ENCODE peak calls at places on chromosome 20, in four cellular contexts. Y, A, U and X are unnamed samples.
A peak's percentile ranks its signal among the peaks of the same experiment; 100 is the strongest.

GRCh38 chr20:54212871-54213270 is 5.0 kb downstream of the PFDN4 start:
- DNase-seq in Y (no peak), A (no peak), U (no peak), X (no peak)

GRCh38 chr20:48489046-48489463 is 338.7 kb downstream of the PREX1 start:
- DNase-seq in Y (no peak), A (no peak), U (peak; percentile 50), X (no peak)

GRCh38 chr20:62961310-62961783 is 8.8 kb downstream of the SLC17A9 start:
- DNase-seq in Y (peak; percentile 34), A (no peak), U (no peak), X (no peak)

GRCh38 chr20:17533396-17533795 is 2.2 kb upstream of the BFSP1 start:
- DNase-seq in Y (peak; percentile 44), A (no peak), U (no peak), X (no peak)

GRCh38 chr20:19706463-19706862 is 51.6 kb upstream of the RIN2 start:
- DNase-seq in Y (no peak), A (no peak), U (peak; percentile 27), X (no peak)

GRCh38 chr20:2299301-2299700 is 3.5 kb downstream of the TGM3 start:
- DNase-seq in Y (no peak), A (no peak), U (no peak), X (peak; percentile 79)

GRCh38 chr20:58113706-58114105 is 114.7 kb downstream of the ANKRD60 start:
- DNase-seq in Y (no peak), A (no peak), U (no peak), X (no peak)

GRCh38 chr20:56944546-56944945 is 315.4 kb downstream of the TFAP2C start:
- DNase-seq in Y (no peak), A (no peak), U (no peak), X (no peak)

GRCh38 chr20:50172347-50173013 is 18.1 kb upstream of the CEBPB start:
- DNase-seq in Y (no peak), A (no peak), U (no peak), X (no peak)

GRCh38 chr20:53990768-53991472 is 79.5 kb downstream of the BCAS1 start:
- DNase-seq in Y (no peak), A (no peak), U (no peak), X (no peak)

GRCh38 chr20:2713285-2713684 is 20.7 kb downstream of the EBF4 start:
- DNase-seq in Y (no peak), A (no peak), U (no peak), X (no peak)

GRCh38 chr20:58389324-58389967 is 417 bp downstream of the VAPB start:
- DNase-seq in Y (peak; percentile 55), A (peak; percentile 29), U (no peak), X (peak; percentile 45)

GRCh38 chr20:62540504-62540903 is 64.7 kb upstream of the GATA5 start:
- DNase-seq in Y (peak; percentile 54), A (no peak), U (no peak), X (no peak)

GRCh38 chr20:62195072-62195400 is 12.2 kb downstream of the MTG2 start:
- DNase-seq in Y (no peak), A (no peak), U (no peak), X (no peak)

GRCh38 chr20:7841967-7842301 is 98.3 kb downstream of the HAO1 start:
- DNase-seq in Y (no peak), A (no peak), U (no peak), X (no peak)

GRCh38 chr20:13822459-13822858 is 37.6 kb downstream of the NDUFAF5 start:
- DNase-seq in Y (peak; percentile 6), A (no peak), U (no peak), X (no peak)

GRCh38 chr20:37850724-37851123 is 52.2 kb upstream of the VSTM2L start:
- DNase-seq in Y (peak; percentile 90), A (no peak), U (no peak), X (no peak)

GRCh38 chr20:49045440-49046086 is 549 bp upstream of the CSE1L start:
- DNase-seq in Y (no peak), A (no peak), U (no peak), X (peak; percentile 75)

GRCh38 chr20:56630506-56631317 is 1.6 kb downstream of the TFAP2C start:
- DNase-seq in Y (no peak), A (peak; percentile 30), U (no peak), X (no peak)

GRCh38 chr20:37543828-37544227 is 16.2 kb upstream of the BLCAP start:
- DNase-seq in Y (no peak), A (no peak), U (no peak), X (no peak)

GRCh38 chr20:2745936-2746635 is 53.5 kb downstream of the EBF4 start:
- DNase-seq in Y (no peak), A (no peak), U (no peak), X (no peak)

GRCh38 chr20:6058684-6059295 is 4.9 kb upstream of the LRRN4 start:
- DNase-seq in Y (no peak), A (no peak), U (no peak), X (no peak)

GRCh38 chr20:4507288-4507719 is 214.4 kb upstream of the PRND start:
- DNase-seq in Y (no peak), A (no peak), U (no peak), X (no peak)

GRCh38 chr20:33789109-33789857 is 21.9 kb upstream of the CHMP4B start:
- DNase-seq in Y (no peak), A (no peak), U (no peak), X (peak; percentile 50)

GRCh38 chr20:4225778-4226177 is 210.4 kb upstream of the RNF24 start:
- DNase-seq in Y (no peak), A (no peak), U (no peak), X (no peak)

GRCh38 chr20:6492396-6493055 is 275.0 kb upstream of the BMP2 start:
- DNase-seq in Y (no peak), A (no peak), U (no peak), X (no peak)

GRCh38 chr20:14761903-14762302 is 424.5 kb upstream of the FLRT3 start:
- DNase-seq in Y (no peak), A (no peak), U (no peak), X (no peak)

GRCh38 chr20:1019344-1019743 is 17.2 kb upstream of the RSPO4 start:
- DNase-seq in Y (no peak), A (no peak), U (no peak), X (no peak)

GRCh38 chr20:40991181-40991889 is 37.3 kb upstream of the TOP1 start:
- DNase-seq in Y (peak; percentile 54), A (peak; percentile 62), U (peak; percentile 99), X (peak; percentile 82)

GRCh38 chr20:51022803-51023616 is at the start of gene KCNG1:
- DNase-seq in Y (peak; percentile 82), A (peak; percentile 78), U (no peak), X (peak; percentile 21)

GRCh38 chr20:45878076-45878731 is 2.8 kb upstream of the ZSWIM1 start:
- DNase-seq in Y (peak; percentile 68), A (no peak), U (no peak), X (no peak)

GRCh38 chr20:1526896-1527295 is 30.6 kb downstream of the SIRPD start:
- DNase-seq in Y (no peak), A (no peak), U (no peak), X (no peak)

GRCh38 chr20:17556842-17557674 is 12.8 kb upstream of the DSTN start:
- DNase-seq in Y (peak; percentile 14), A (no peak), U (no peak), X (no peak)

GRCh38 chr20:6590891-6591679 is 176.4 kb upstream of the BMP2 start:
- DNase-seq in Y (no peak), A (no peak), U (no peak), X (no peak)

GRCh38 chr20:19976595-19977372 is 40.4 kb upstream of the NAA20 start:
- DNase-seq in Y (no peak), A (no peak), U (no peak), X (no peak)

GRCh38 chr20:1971893-1972586 is 21.8 kb downstream of the PDYN start:
- DNase-seq in Y (no peak), A (no peak), U (no peak), X (no peak)

GRCh38 chr20:64246616-64247311 is 8.8 kb upstream of the PCMTD2 start:
- DNase-seq in Y (no peak), A (no peak), U (no peak), X (no peak)
- TF ChIP-seq POLR2AphosphoS5 in Y (no peak), A (no peak), U (no peak), X (no peak)

GRCh38 chr20:24995741-24996448 is 3.3 kb upstream of the APMAP start:
- DNase-seq in Y (no peak), A (no peak), U (no peak), X (no peak)
- TF ChIP-seq SPI1 in Y (no peak), A (no peak), U (no peak), X (no peak)

GRCh38 chr20:32685541-32686529 is 12.1 kb upstream of the C20orf203 start:
- DNase-seq in Y (no peak), A (no peak), U (no peak), X (no peak)
- TF ChIP-seq POLR2AphosphoS5 in Y (no peak), A (no peak), U (no peak), X (no peak)

GRCh38 chr20:32637311-32637710 is 36.4 kb downstream of the C20orf203 start:
- DNase-seq in Y (no peak), A (no peak), U (no peak), X (no peak)

GRCh38 chr20:32637738-32638137 is 36.0 kb downstream of the C20orf203 start:
- DNase-seq in Y (no peak), A (no peak), U (no peak), X (no peak)

GRCh38 chr20:32635764-32636163 is 38.0 kb downstream of the C20orf203 start:
- DNase-seq in Y (no peak), A (no peak), U (no peak), X (no peak)

GRCh38 chr20:32636821-32637220 is 36.9 kb downstream of the C20orf203 start:
- DNase-seq in Y (no peak), A (no peak), U (no peak), X (no peak)

DNA sequence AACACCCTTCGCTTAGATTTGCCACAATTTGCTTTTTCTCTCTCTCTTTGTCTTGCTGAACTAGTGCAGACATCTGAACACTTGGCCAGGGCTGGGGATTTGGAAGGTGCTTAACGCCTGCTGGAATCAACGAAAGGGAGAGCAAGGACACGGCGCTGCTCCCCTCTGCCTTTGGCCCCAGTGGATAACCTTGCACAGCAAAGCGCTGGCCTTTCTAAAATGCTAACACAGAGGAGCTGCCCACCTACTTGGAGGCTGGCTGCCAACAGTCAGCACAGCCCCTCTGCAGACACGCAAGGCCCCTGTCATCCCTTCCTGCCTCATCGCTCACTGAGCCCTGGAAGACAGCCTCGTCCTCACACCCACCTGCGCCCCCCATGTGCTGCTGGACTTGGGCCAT is 37.5 kb downstream of the C20orf203 start:
- DNase-seq in Y (no peak), A (no peak), U (no peak), X (no peak)
- TF ChIP-seq SPI1 in Y (no peak), A (no peak), U (no peak), X (no peak)

GRCh38 chr20:60648556-60648955 is 603.5 kb upstream of the CDH4 start:
- DNase-seq in Y (no peak), A (no peak), U (no peak), X (peak; percentile 84)

GRCh38 chr20:60652615-60653014 is 599.4 kb upstream of the CDH4 start:
- DNase-seq in Y (no peak), A (no peak), U (no peak), X (no peak)

GRCh38 chr20:60653111-60653845 is 598.8 kb upstream of the CDH4 start:
- DNase-seq in Y (no peak), A (no peak), U (no peak), X (peak; percentile 8)

GRCh38 chr20:60649541-60649940 is 602.5 kb upstream of the CDH4 start:
- DNase-seq in Y (no peak), A (no peak), U (no peak), X (peak; percentile 56)

GRCh38 chr20:60650087-60650486 is 602.0 kb upstream of the CDH4 start:
- DNase-seq in Y (no peak), A (no peak), U (no peak), X (no peak)
- TF ChIP-seq POLR2AphosphoS5 in Y (no peak), A (no peak), U (no peak), X (no peak)